ENCODE peak calls at places on chromosomes 12 and 14, in seven cellular contexts. One of them, this sample, is unnamed.

GRCh38 chr14:104107611-104108569 is 22.4 kb downstream of the ASPG start:
- DNase-seq in cardiac fibroblast: no peak
- DNase-seq in T-cell: no peak
- DNase-seq in MV-4-11: no peak
- DNase-seq in activated T-helper 1 cell treated with anti-CD3 and anti-CD28 coated beads, Interleukin-12 subunit alpha, Interleukin-12 subunit beta, Interleukin-2, Interleukin-4 antibody, amounts not matched to agents 30 ng/mL and 10 ng/mL and 1 ng/mL, durations not matched to agents 14 hours and 24 hours and 36 hours: no peak
- DNase-seq in ureter: no peak
- DNase-seq in T follicular helper cell: no peak
- DNase-seq in this sample: no peak

GRCh38 chr14:89303452-89304435 is 113.3 kb downstream of the FOXN3 start:
- DNase-seq in T follicular helper cell: no peak
- DNase-seq in activated T-helper 1 cell treated with anti-CD3 and anti-CD28 coated beads, Interleukin-12 subunit alpha, Interleukin-12 subunit beta, Interleukin-2, Interleukin-4 antibody, amounts not matched to agents 30 ng/mL and 10 ng/mL and 1 ng/mL, durations not matched to agents 14 hours and 24 hours and 36 hours: peak
- DNase-seq in cardiac fibroblast: peak
- DNase-seq in MV-4-11: peak
- DNase-seq in ureter: peak
- DNase-seq in T-cell: no peak
- DNase-seq in this sample: peak

GRCh38 chr12:69687390-69687789 is 11.7 kb downstream of the BEST3 start:
- DNase-seq in MV-4-11: no peak
- DNase-seq in activated T-helper 1 cell treated with anti-CD3 and anti-CD28 coated beads, Interleukin-12 subunit alpha, Interleukin-12 subunit beta, Interleukin-2, Interleukin-4 antibody, amounts not matched to agents 30 ng/mL and 10 ng/mL and 1 ng/mL, durations not matched to agents 14 hours and 24 hours and 36 hours: no peak
- DNase-seq in T-cell: no peak
- DNase-seq in ureter: no peak
- DNase-seq in cardiac fibroblast: peak
- DNase-seq in T follicular helper cell: no peak
- DNase-seq in this sample: no peak

GRCh38 chr12:85310456-85311076 is 30.5 kb downstream of the ALX1 start:
- DNase-seq in T-cell: no peak
- DNase-seq in cardiac fibroblast: peak
- DNase-seq in activated T-helper 1 cell treated with anti-CD3 and anti-CD28 coated beads, Interleukin-12 subunit alpha, Interleukin-12 subunit beta, Interleukin-2, Interleukin-4 antibody, amounts not matched to agents 30 ng/mL and 10 ng/mL and 1 ng/mL, durations not matched to agents 14 hours and 24 hours and 36 hours: no peak
- DNase-seq in ureter: no peak
- DNase-seq in MV-4-11: no peak
- DNase-seq in T follicular helper cell: no peak
- DNase-seq in this sample: no peak

GRCh38 chr12:118448341-118448740 is 72.0 kb downstream of the SUDS3 start:
- DNase-seq in cardiac fibroblast: no peak
- DNase-seq in T-cell: no peak
- DNase-seq in MV-4-11: no peak
- DNase-seq in T follicular helper cell: no peak
- DNase-seq in ureter: no peak
- DNase-seq in activated T-helper 1 cell treated with anti-CD3 and anti-CD28 coated beads, Interleukin-12 subunit alpha, Interleukin-12 subunit beta, Interleukin-2, Interleukin-4 antibody, amounts not matched to agents 30 ng/mL and 10 ng/mL and 1 ng/mL, durations not matched to agents 14 hours and 24 hours and 36 hours: no peak
- DNase-seq in this sample: no peak

GRCh38 chr14:71321556-71322315 is 414.5 kb downstream of the PCNX1 start:
- DNase-seq in T-cell: no peak
- DNase-seq in T follicular helper cell: peak
- DNase-seq in MV-4-11: no peak
- DNase-seq in activated T-helper 1 cell treated with anti-CD3 and anti-CD28 coated beads, Interleukin-12 subunit alpha, Interleukin-12 subunit beta, Interleukin-2, Interleukin-4 antibody, amounts not matched to agents 30 ng/mL and 10 ng/mL and 1 ng/mL, durations not matched to agents 14 hours and 24 hours and 36 hours: no peak
- DNase-seq in ureter: peak
- DNase-seq in cardiac fibroblast: peak
- DNase-seq in this sample: no peak

GRCh38 chr12:16913832-16914490 is 308.0 kb upstream of the LMO3 start:
- DNase-seq in T-cell: no peak
- DNase-seq in cardiac fibroblast: peak
- DNase-seq in MV-4-11: no peak
- DNase-seq in ureter: no peak
- DNase-seq in T follicular helper cell: no peak
- DNase-seq in activated T-helper 1 cell treated with anti-CD3 and anti-CD28 coated beads, Interleukin-12 subunit alpha, Interleukin-12 subunit beta, Interleukin-2, Interleukin-4 antibody, amounts not matched to agents 30 ng/mL and 10 ng/mL and 1 ng/mL, durations not matched to agents 14 hours and 24 hours and 36 hours: no peak
- DNase-seq in this sample: no peak

GRCh38 chr12:9039397-9039977 is 50.1 kb downstream of the KLRG1 start:
- DNase-seq in activated T-helper 1 cell treated with anti-CD3 and anti-CD28 coated beads, Interleukin-12 subunit alpha, Interleukin-12 subunit beta, Interleukin-2, Interleukin-4 antibody, amounts not matched to agents 30 ng/mL and 10 ng/mL and 1 ng/mL, durations not matched to agents 14 hours and 24 hours and 36 hours: no peak
- DNase-seq in ureter: no peak
- DNase-seq in cardiac fibroblast: peak
- DNase-seq in MV-4-11: peak
- DNase-seq in T follicular helper cell: no peak
- DNase-seq in T-cell: no peak
- DNase-seq in this sample: peak

GRCh38 chr14:70422538-70422937 is 5.6 kb upstream of the SYNJ2BP start:
- DNase-seq in cardiac fibroblast: no peak
- DNase-seq in T follicular helper cell: no peak
- DNase-seq in activated T-helper 1 cell treated with anti-CD3 and anti-CD28 coated beads, Interleukin-12 subunit alpha, Interleukin-12 subunit beta, Interleukin-2, Interleukin-4 antibody, amounts not matched to agents 30 ng/mL and 10 ng/mL and 1 ng/mL, durations not matched to agents 14 hours and 24 hours and 36 hours: no peak
- DNase-seq in T-cell: no peak
- DNase-seq in MV-4-11: no peak
- DNase-seq in ureter: no peak
- DNase-seq in this sample: no peak

GRCh38 chr12:132280436-132280835 is 49.0 kb downstream of the GALNT9 start:
- DNase-seq in MV-4-11: no peak
- DNase-seq in T-cell: no peak
- DNase-seq in ureter: no peak
- DNase-seq in activated T-helper 1 cell treated with anti-CD3 and anti-CD28 coated beads, Interleukin-12 subunit alpha, Interleukin-12 subunit beta, Interleukin-2, Interleukin-4 antibody, amounts not matched to agents 30 ng/mL and 10 ng/mL and 1 ng/mL, durations not matched to agents 14 hours and 24 hours and 36 hours: no peak
- DNase-seq in T follicular helper cell: no peak
- DNase-seq in cardiac fibroblast: no peak
- DNase-seq in this sample: no peak

GRCh38 chr14:91149462-91149861 is 35.6 kb downstream of the DGLUCY start:
- DNase-seq in T follicular helper cell: no peak
- DNase-seq in activated T-helper 1 cell treated with anti-CD3 and anti-CD28 coated beads, Interleukin-12 subunit alpha, Interleukin-12 subunit beta, Interleukin-2, Interleukin-4 antibody, amounts not matched to agents 30 ng/mL and 10 ng/mL and 1 ng/mL, durations not matched to agents 14 hours and 24 hours and 36 hours: no peak
- DNase-seq in cardiac fibroblast: peak
- DNase-seq in T-cell: no peak
- DNase-seq in MV-4-11: no peak
- DNase-seq in ureter: peak
- DNase-seq in this sample: no peak

GRCh38 chr12:79454338-79454777 is 236.4 kb downstream of the PAWR start:
- DNase-seq in T-cell: no peak
- DNase-seq in activated T-helper 1 cell treated with anti-CD3 and anti-CD28 coated beads, Interleukin-12 subunit alpha, Interleukin-12 subunit beta, Interleukin-2, Interleukin-4 antibody, amounts not matched to agents 30 ng/mL and 10 ng/mL and 1 ng/mL, durations not matched to agents 14 hours and 24 hours and 36 hours: no peak
- DNase-seq in cardiac fibroblast: peak
- DNase-seq in MV-4-11: no peak
- DNase-seq in ureter: no peak
- DNase-seq in T follicular helper cell: no peak
- DNase-seq in this sample: no peak

GRCh38 chr12:110176745-110177144 is 52.6 kb downstream of the IFT81 start:
- DNase-seq in T follicular helper cell: no peak
- DNase-seq in T-cell: no peak
- DNase-seq in cardiac fibroblast: peak
- DNase-seq in activated T-helper 1 cell treated with anti-CD3 and anti-CD28 coated beads, Interleukin-12 subunit alpha, Interleukin-12 subunit beta, Interleukin-2, Interleukin-4 antibody, amounts not matched to agents 30 ng/mL and 10 ng/mL and 1 ng/mL, durations not matched to agents 14 hours and 24 hours and 36 hours: no peak
- DNase-seq in ureter: no peak
- DNase-seq in MV-4-11: no peak
- DNase-seq in this sample: no peak

GRCh38 chr12:26789731-26790644 is 43.0 kb downstream of the ITPR2 start:
- DNase-seq in MV-4-11: no peak
- DNase-seq in T follicular helper cell: no peak
- DNase-seq in ureter: no peak
- DNase-seq in T-cell: no peak
- DNase-seq in cardiac fibroblast: peak
- DNase-seq in activated T-helper 1 cell treated with anti-CD3 and anti-CD28 coated beads, Interleukin-12 subunit alpha, Interleukin-12 subunit beta, Interleukin-2, Interleukin-4 antibody, amounts not matched to agents 30 ng/mL and 10 ng/mL and 1 ng/mL, durations not matched to agents 14 hours and 24 hours and 36 hours: no peak
- DNase-seq in this sample: no peak

GRCh38 chr14:24422261-24422660 is 7.2 kb downstream of the CBLN3 start:
- DNase-seq in T-cell: no peak
- DNase-seq in ureter: no peak
- DNase-seq in T follicular helper cell: no peak
- DNase-seq in cardiac fibroblast: no peak
- DNase-seq in MV-4-11: peak
- DNase-seq in activated T-helper 1 cell treated with anti-CD3 and anti-CD28 coated beads, Interleukin-12 subunit alpha, Interleukin-12 subunit beta, Interleukin-2, Interleukin-4 antibody, amounts not matched to agents 30 ng/mL and 10 ng/mL and 1 ng/mL, durations not matched to agents 14 hours and 24 hours and 36 hours: no peak
- DNase-seq in this sample: peak

GRCh38 chr12:6228535-6229223 is 28.5 kb downstream of the CD9 start:
- DNase-seq in MV-4-11: no peak
- DNase-seq in T follicular helper cell: no peak
- DNase-seq in cardiac fibroblast: no peak
- DNase-seq in ureter: no peak
- DNase-seq in activated T-helper 1 cell treated with anti-CD3 and anti-CD28 coated beads, Interleukin-12 subunit alpha, Interleukin-12 subunit beta, Interleukin-2, Interleukin-4 antibody, amounts not matched to agents 30 ng/mL and 10 ng/mL and 1 ng/mL, durations not matched to agents 14 hours and 24 hours and 36 hours: no peak
- DNase-seq in T-cell: no peak
- DNase-seq in this sample: no peak

GRCh38 chr14:56664811-56665421 is 85.3 kb downstream of the TMEM260 start:
- DNase-seq in T follicular helper cell: no peak
- DNase-seq in ureter: no peak
- DNase-seq in MV-4-11: no peak
- DNase-seq in T-cell: no peak
- DNase-seq in activated T-helper 1 cell treated with anti-CD3 and anti-CD28 coated beads, Interleukin-12 subunit alpha, Interleukin-12 subunit beta, Interleukin-2, Interleukin-4 antibody, amounts not matched to agents 30 ng/mL and 10 ng/mL and 1 ng/mL, durations not matched to agents 14 hours and 24 hours and 36 hours: no peak
- DNase-seq in cardiac fibroblast: no peak
- DNase-seq in this sample: no peak

GRCh38 chr12:110930348-110931314 is 10.3 kb upstream of the MYL2 start:
- DNase-seq in T follicular helper cell: no peak
- DNase-seq in MV-4-11: no peak
- DNase-seq in cardiac fibroblast: no peak
- DNase-seq in activated T-helper 1 cell treated with anti-CD3 and anti-CD28 coated beads, Interleukin-12 subunit alpha, Interleukin-12 subunit beta, Interleukin-2, Interleukin-4 antibody, amounts not matched to agents 30 ng/mL and 10 ng/mL and 1 ng/mL, durations not matched to agents 14 hours and 24 hours and 36 hours: no peak
- DNase-seq in T-cell: no peak
- DNase-seq in ureter: no peak
- DNase-seq in this sample: no peak

GRCh38 chr12:103858953-103859601 is 18.0 kb upstream of the NT5DC3 start:
- DNase-seq in activated T-helper 1 cell treated with anti-CD3 and anti-CD28 coated beads, Interleukin-12 subunit alpha, Interleukin-12 subunit beta, Interleukin-2, Interleukin-4 antibody, amounts not matched to agents 30 ng/mL and 10 ng/mL and 1 ng/mL, durations not matched to agents 14 hours and 24 hours and 36 hours: no peak
- DNase-seq in T-cell: no peak
- DNase-seq in MV-4-11: no peak
- DNase-seq in T follicular helper cell: no peak
- DNase-seq in ureter: peak
- DNase-seq in cardiac fibroblast: peak
- DNase-seq in this sample: no peak

GRCh38 chr12:339557-340195 is 49.4 kb downstream of the KDM5A start:
- DNase-seq in cardiac fibroblast: no peak
- DNase-seq in T-cell: no peak
- DNase-seq in MV-4-11: no peak
- DNase-seq in ureter: no peak
- DNase-seq in T follicular helper cell: no peak
- DNase-seq in activated T-helper 1 cell treated with anti-CD3 and anti-CD28 coated beads, Interleukin-12 subunit alpha, Interleukin-12 subunit beta, Interleukin-2, Interleukin-4 antibody, amounts not matched to agents 30 ng/mL and 10 ng/mL and 1 ng/mL, durations not matched to agents 14 hours and 24 hours and 36 hours: no peak
- DNase-seq in this sample: no peak

GRCh38 chr14:51889851-51890250 is 29.4 kb downstream of the GNG2 start:
- DNase-seq in ureter: no peak
- DNase-seq in cardiac fibroblast: peak
- DNase-seq in T-cell: no peak
- DNase-seq in MV-4-11: no peak
- DNase-seq in T follicular helper cell: no peak
- DNase-seq in activated T-helper 1 cell treated with anti-CD3 and anti-CD28 coated beads, Interleukin-12 subunit alpha, Interleukin-12 subunit beta, Interleukin-2, Interleukin-4 antibody, amounts not matched to agents 30 ng/mL and 10 ng/mL and 1 ng/mL, durations not matched to agents 14 hours and 24 hours and 36 hours: no peak
- DNase-seq in this sample: no peak

GRCh38 chr12:90299121-90299520 is 590.5 kb upstream of the ATP2B1 start:
- DNase-seq in activated T-helper 1 cell treated with anti-CD3 and anti-CD28 coated beads, Interleukin-12 subunit alpha, Interleukin-12 subunit beta, Interleukin-2, Interleukin-4 antibody, amounts not matched to agents 30 ng/mL and 10 ng/mL and 1 ng/mL, durations not matched to agents 14 hours and 24 hours and 36 hours: no peak
- DNase-seq in T follicular helper cell: no peak
- DNase-seq in cardiac fibroblast: peak
- DNase-seq in ureter: no peak
- DNase-seq in MV-4-11: no peak
- DNase-seq in T-cell: no peak
- DNase-seq in this sample: no peak

GRCh38 chr12:16352481-16352880 is 5.0 kb downstream of the MGST1 start:
- DNase-seq in T-cell: no peak
- DNase-seq in cardiac fibroblast: peak
- DNase-seq in T follicular helper cell: no peak
- DNase-seq in ureter: no peak
- DNase-seq in MV-4-11: no peak
- DNase-seq in activated T-helper 1 cell treated with anti-CD3 and anti-CD28 coated beads, Interleukin-12 subunit alpha, Interleukin-12 subunit beta, Interleukin-2, Interleukin-4 antibody, amounts not matched to agents 30 ng/mL and 10 ng/mL and 1 ng/mL, durations not matched to agents 14 hours and 24 hours and 36 hours: no peak
- DNase-seq in this sample: no peak

GRCh38 chr12:120190386-120190785 is 4.1 kb downstream of the GCN1 start:
- DNase-seq in T follicular helper cell: no peak
- DNase-seq in T-cell: no peak
- DNase-seq in ureter: no peak
- DNase-seq in cardiac fibroblast: no peak
- DNase-seq in MV-4-11: no peak
- DNase-seq in activated T-helper 1 cell treated with anti-CD3 and anti-CD28 coated beads, Interleukin-12 subunit alpha, Interleukin-12 subunit beta, Interleukin-2, Interleukin-4 antibody, amounts not matched to agents 30 ng/mL and 10 ng/mL and 1 ng/mL, durations not matched to agents 14 hours and 24 hours and 36 hours: no peak
- DNase-seq in this sample: no peak

GRCh38 chr12:19183121-19183838 is 53.7 kb downstream of the PLEKHA5 start:
- DNase-seq in T-cell: no peak
- DNase-seq in ureter: no peak
- DNase-seq in cardiac fibroblast: peak
- DNase-seq in MV-4-11: no peak
- DNase-seq in activated T-helper 1 cell treated with anti-CD3 and anti-CD28 coated beads, Interleukin-12 subunit alpha, Interleukin-12 subunit beta, Interleukin-2, Interleukin-4 antibody, amounts not matched to agents 30 ng/mL and 10 ng/mL and 1 ng/mL, durations not matched to agents 14 hours and 24 hours and 36 hours: no peak
- DNase-seq in T follicular helper cell: no peak
- DNase-seq in this sample: no peak

GRCh38 chr12:1287446-1287975 is 296.5 kb downstream of the ERC1 start:
- DNase-seq in ureter: no peak
- DNase-seq in T follicular helper cell: no peak
- DNase-seq in cardiac fibroblast: no peak
- DNase-seq in T-cell: no peak
- DNase-seq in activated T-helper 1 cell treated with anti-CD3 and anti-CD28 coated beads, Interleukin-12 subunit alpha, Interleukin-12 subunit beta, Interleukin-2, Interleukin-4 antibody, amounts not matched to agents 30 ng/mL and 10 ng/mL and 1 ng/mL, durations not matched to agents 14 hours and 24 hours and 36 hours: no peak
- DNase-seq in MV-4-11: no peak
- DNase-seq in this sample: no peak

GRCh38 chr14:101328412-101329149 is 232.7 kb upstream of the DIO3 start:
- DNase-seq in cardiac fibroblast: no peak
- DNase-seq in ureter: no peak
- DNase-seq in activated T-helper 1 cell treated with anti-CD3 and anti-CD28 coated beads, Interleukin-12 subunit alpha, Interleukin-12 subunit beta, Interleukin-2, Interleukin-4 antibody, amounts not matched to agents 30 ng/mL and 10 ng/mL and 1 ng/mL, durations not matched to agents 14 hours and 24 hours and 36 hours: no peak
- DNase-seq in T-cell: no peak
- DNase-seq in T follicular helper cell: no peak
- DNase-seq in MV-4-11: no peak
- DNase-seq in this sample: no peak

GRCh38 chr14:42428996-42429395 is 822.3 kb downstream of the LRFN5 start:
- DNase-seq in cardiac fibroblast: no peak
- DNase-seq in T follicular helper cell: no peak
- DNase-seq in T-cell: no peak
- DNase-seq in ureter: no peak
- DNase-seq in MV-4-11: no peak
- DNase-seq in activated T-helper 1 cell treated with anti-CD3 and anti-CD28 coated beads, Interleukin-12 subunit alpha, Interleukin-12 subunit beta, Interleukin-2, Interleukin-4 antibody, amounts not matched to agents 30 ng/mL and 10 ng/mL and 1 ng/mL, durations not matched to agents 14 hours and 24 hours and 36 hours: no peak
- DNase-seq in this sample: no peak